ENCODE peak calls at places on chromosomes 16 and 17, in nine cellular contexts. L, U, P, I, J, G, K, R and Z are unnamed samples.

GRCh38 chr16:66878067-66878466 is 2.2 kb upstream of the PDP2 start:
- DNase-seq in L (no peak), U (no peak), P (no peak), I (peak; percentile 42), J (no peak), G (no peak), K (no peak), R (no peak), Z (no peak)

GRCh38 chr16:20404637-20405036 is at the start of gene PDILT:
- DNase-seq in L (no peak), U (no peak), P (no peak), I (no peak), J (no peak), G (no peak), K (no peak), R (no peak), Z (no peak)

GRCh38 chr16:2243031-2243528 is 6.8 kb downstream of the DNASE1L2 start:
- DNase-seq in L (no peak), U (no peak), P (no peak), I (no peak), J (no peak), G (no peak), K (no peak), R (no peak), Z (no peak)

GRCh38 chr17:50478391-50479361 is at the start of gene RSAD1:
- DNase-seq in L (peak; percentile 86), U (peak; percentile 91), P (peak; percentile 87), I (peak; percentile 95), J (peak; percentile 85), G (peak; percentile 75), K (peak; percentile 17), R (peak; percentile 91), Z (peak; percentile 84)

GRCh38 chr17:20156196-20157077 is 147.3 kb downstream of the SPECC1 start:
- DNase-seq in L (peak; percentile 22), U (no peak), P (peak; percentile 63), I (peak; percentile 72), J (no peak), G (no peak), K (no peak), R (peak; percentile 58), Z (peak; percentile 44)

GRCh38 chr17:34254651-34255380 is at the start of gene CCL2:
- DNase-seq in L (peak; percentile 26), U (peak; percentile 85), P (peak; percentile 81), I (no peak), J (no peak), G (peak; percentile 83), K (peak; percentile 60), R (peak; percentile 54), Z (no peak)

GRCh38 chr16:16166085-16166484 is 57.2 kb downstream of the ABCC6 start:
- DNase-seq in L (no peak), U (no peak), P (no peak), I (no peak), J (no peak), G (no peak), K (no peak), R (no peak), Z (no peak)

GRCh38 chr16:47470211-47470610 is 9.1 kb downstream of the PHKB start:
- DNase-seq in L (no peak), U (no peak), P (no peak), I (no peak), J (no peak), G (no peak), K (no peak), R (no peak), Z (no peak)

GRCh38 chr17:41988418-41988817 is 21.8 kb downstream of the CNP start:
- DNase-seq in L (no peak), U (no peak), P (no peak), I (no peak), J (no peak), G (no peak), K (no peak), R (no peak), Z (no peak)

GRCh38 chr16:681746-682427 is 1.7 kb downstream of the STUB1 start:
- DNase-seq in L (no peak), U (no peak), P (no peak), I (no peak), J (no peak), G (no peak), K (no peak), R (no peak), Z (no peak)

GRCh38 chr16:56042416-56042815 is 148.9 kb upstream of the GNAO1 start:
- DNase-seq in L (no peak), U (no peak), P (no peak), I (no peak), J (no peak), G (no peak), K (no peak), R (no peak), Z (no peak)

GRCh38 chr16:56038564-56039098 is 152.7 kb upstream of the GNAO1 start:
- DNase-seq in L (no peak), U (no peak), P (no peak), I (no peak), J (no peak), G (no peak), K (no peak), R (no peak), Z (no peak)

GRCh38 chr16:56047307-56048234 is 143.7 kb upstream of the GNAO1 start:
- DNase-seq in L (no peak), U (no peak), P (no peak), I (no peak), J (no peak), G (no peak), K (no peak), R (no peak), Z (no peak)

GRCh38 chr16:56041556-56042140 is 149.6 kb upstream of the GNAO1 start:
- DNase-seq in L (no peak), U (no peak), P (peak; percentile 42), I (peak; percentile 29), J (no peak), G (no peak), K (no peak), R (peak; percentile 45), Z (no peak)
- TF ChIP-seq CTCF in L (no peak), U (peak; percentile 36), P (no peak), I (peak; percentile 44), J (peak; percentile 29), G (no peak), K (peak; percentile 16), R (peak; percentile 41), Z (no peak)

GRCh38 chr16:87652386-87652785 is 50.1 kb downstream of the JPH3 start:
- DNase-seq in L (no peak), U (no peak), P (no peak), I (no peak), J (no peak), G (no peak), K (no peak), R (no peak), Z (no peak)
- TF ChIP-seq CTCF in L (no peak), U (no peak), P (no peak), I (no peak), J (no peak), G (no peak), K (no peak), R (no peak), Z (no peak)

DNA sequence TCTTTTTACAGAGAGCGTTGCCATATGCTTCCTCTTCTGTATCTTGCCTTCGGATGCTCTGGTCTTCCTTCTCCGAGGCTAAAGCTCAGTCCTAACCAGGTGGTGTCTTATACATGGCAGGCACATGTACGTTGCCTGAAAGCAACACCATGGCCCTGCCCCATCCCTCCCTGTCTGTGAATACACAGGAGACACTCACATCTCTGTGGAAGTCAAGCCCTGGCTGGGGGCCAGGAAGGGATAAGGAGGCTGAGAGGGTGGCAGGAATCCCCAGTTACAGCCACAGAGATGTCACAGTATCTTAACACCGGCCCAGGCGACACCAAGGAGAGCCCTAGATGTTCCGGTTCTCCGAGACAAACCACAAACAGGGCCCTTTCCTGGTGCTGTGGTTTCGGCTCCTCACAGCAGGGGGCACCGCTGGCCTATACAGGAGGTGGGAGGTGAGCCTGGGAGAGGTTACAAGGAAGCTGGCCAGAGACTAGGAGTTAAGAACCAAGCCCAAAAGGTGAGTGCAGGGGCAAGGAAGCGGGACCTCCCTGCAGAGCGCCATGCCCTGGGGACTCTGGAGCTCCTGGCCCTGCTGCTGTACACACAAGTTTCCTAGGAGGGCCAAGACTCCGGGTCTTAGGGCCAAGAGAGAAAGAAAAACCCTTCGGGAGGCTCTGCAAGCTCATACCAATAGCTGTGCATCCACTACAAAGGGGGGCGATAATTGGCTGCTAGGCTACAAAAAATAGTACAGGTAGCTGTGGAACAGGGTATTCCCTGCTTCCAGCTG is 41.7 kb downstream of the SRL start:
- DNase-seq in L (peak; percentile 37), U (peak; percentile 84), P (peak; percentile 55), I (peak; percentile 53), J (peak; percentile 74), G (peak; percentile 55), K (no peak), R (peak; percentile 80), Z (no peak)
- TF ChIP-seq CTCF in L (peak; percentile 95), U (peak; percentile 86), P (no peak), I (peak; percentile 43), J (peak; percentile 67), G (no peak), K (peak; percentile 78), R (no peak), Z (no peak)

GRCh38 chr17:56305017-56305416 is 151.7 kb downstream of the ANKFN1 start:
- DNase-seq in L (no peak), U (no peak), P (no peak), I (no peak), J (no peak), G (no peak), K (no peak), R (no peak), Z (no peak)
- TF ChIP-seq CTCF in L (no peak), U (no peak), P (no peak), I (no peak), J (no peak), G (no peak), K (no peak), R (no peak), Z (no peak)